ENCODE peak calls at places on chromosomes 6 and 20, in nine cellular contexts. S is right atrium auricular region; P is CD4-positive, alpha-beta T cell; Z is HFFc6; E is esophagus squamous epithelium; O is kidney epithelial cell; D is GM20000; T is left lung; Q is spleen. N is an unnamed sample.
A peak's percentile ranks its signal among the peaks of the same experiment; 100 is the strongest.

GRCh38 chr6:62285612-62286469 is at the start of gene KHDRBS2:
- DNase-seq in E (peak; percentile 59), O (peak; percentile 47), T (peak; percentile 91), P (no peak), S (peak; percentile 74), Q (peak; percentile 95), Z (no peak), D (peak; percentile 87), N (peak; percentile 84)

GRCh38 chr6:1027109-1027794 is 284.6 kb upstream of the FOXQ1 start:
- DNase-seq in P (no peak), S (no peak), O (no peak), D (no peak), Z (peak; percentile 72), E (no peak), T (no peak), Q (no peak), N (no peak)

GRCh38 chr6:38460216-38460615 is 179.5 kb downstream of the BTBD9 start:
- DNase-seq in D (no peak), S (no peak), E (no peak), Z (no peak), P (no peak), Q (no peak), O (no peak), T (no peak), N (no peak)

GRCh38 chr6:132695773-132696172 is 18.1 kb downstream of the VNN1 start:
- DNase-seq in S (no peak), E (no peak), T (no peak), Q (no peak), D (no peak), O (no peak), Z (no peak), P (no peak), N (no peak)

GRCh38 chr6:96562886-96563285 is at the start of gene FHL5:
- DNase-seq in O (no peak), D (no peak), T (no peak), Q (no peak), S (no peak), E (no peak), Z (no peak), P (no peak), N (no peak)

GRCh38 chr20:12788936-12789335 is 219.8 kb upstream of the SPTLC3 start:
- DNase-seq in S (no peak), P (no peak), O (no peak), Z (no peak), T (no peak), Q (no peak), D (no peak), E (no peak), N (no peak)

GRCh38 chr20:51429696-51430095 is 112.8 kb downstream of the NFATC2 start:
- DNase-seq in Q (no peak), O (no peak), P (no peak), D (no peak), S (no peak), T (no peak), E (no peak), Z (no peak), N (no peak)

GRCh38 chr6:44301782-44302564 is 11.2 kb downstream of the AARS2 start:
- DNase-seq in E (no peak), Z (no peak), T (no peak), P (no peak), O (no peak), Q (no peak), S (no peak), D (no peak), N (peak; percentile 29)

GRCh38 chr6:4185846-4186245 is 50.5 kb upstream of the ECI2 start:
- DNase-seq in S (no peak), Q (no peak), E (no peak), D (no peak), Z (no peak), T (no peak), O (no peak), P (no peak), N (no peak)

GRCh38 chr20:11267131-11267761 is 593.4 kb upstream of the JAG1 start:
- DNase-seq in P (no peak), S (peak; percentile 70), D (peak; percentile 68), O (peak; percentile 86), E (no peak), Q (no peak), Z (peak; percentile 77), T (peak; percentile 40), N (no peak)

GRCh38 chr6:141261016-141261671 is 871.6 kb upstream of the GJE1 start:
- DNase-seq in S (no peak), P (no peak), D (no peak), T (no peak), O (no peak), Z (no peak), E (no peak), Q (peak; percentile 67), N (peak; percentile 45)

GRCh38 chr6:151763938-151764680 is 43.4 kb upstream of the ESR1 start:
- DNase-seq in E (no peak), D (peak; percentile 54), P (peak; percentile 11), O (peak; percentile 50), S (peak; percentile 95), Z (peak; percentile 91), Q (peak; percentile 85), T (peak; percentile 93), N (peak; percentile 48)

GRCh38 chr6:4928426-4928825 is 75.4 kb downstream of the RPP40 start:
- DNase-seq in O (peak; percentile 47), E (no peak), S (no peak), Q (no peak), D (no peak), T (no peak), Z (peak; percentile 75), P (no peak), N (no peak)

GRCh38 chr20:25355191-25355590 is 35.4 kb downstream of the ABHD12 start:
- DNase-seq in E (no peak), P (no peak), Q (no peak), T (no peak), D (no peak), Z (no peak), O (no peak), S (no peak), N (no peak)

GRCh38 chr6:152232494-152233151 is 404.5 kb downstream of the SYNE1 start:
- DNase-seq in Q (no peak), S (no peak), T (no peak), D (no peak), O (no peak), Z (peak; percentile 49), E (no peak), P (peak; percentile 5), N (no peak)

GRCh38 chr6:159981171-159981571 is 12.3 kb downstream of the IGF2R start:
- DNase-seq in Q (peak; percentile 76), E (no peak), P (no peak), D (no peak), O (no peak), S (no peak), Z (no peak), T (no peak), N (no peak)

GRCh38 chr6:161091972-161092701 is 100.6 kb downstream of the MAP3K4 start:
- DNase-seq in O (no peak), S (no peak), Q (no peak), Z (peak; percentile 11), P (no peak), D (no peak), E (no peak), T (no peak), N (no peak)

GRCh38 chr6:132247381-132248159 is 153.7 kb downstream of the MOXD1 start:
- DNase-seq in S (no peak), Q (no peak), P (no peak), E (no peak), T (no peak), Z (peak; percentile 1), D (no peak), O (no peak), N (no peak)

GRCh38 chr20:62571667-62572344 is 70.5 kb upstream of the SLCO4A1 start:
- DNase-seq in E (no peak), Z (no peak), O (no peak), T (no peak), D (peak; percentile 70), S (no peak), Q (no peak), P (no peak), N (no peak)

GRCh38 chr6:41371461-41371991 is 36.1 kb downstream of the NCR2 start:
- DNase-seq in Q (peak; percentile 73), P (no peak), Z (peak; percentile 14), T (no peak), O (no peak), E (no peak), D (no peak), S (no peak), N (no peak)
- TF ChIP-seq CTCF in Q (no peak), P (no peak), Z (peak; percentile 39), T (no peak), O (peak; percentile 45), E (no peak), D (no peak), S (peak; percentile 52), N (no peak)

GRCh38 chr6:110876170-110876773 is 1.7 kb downstream of the AMD1 start:
- DNase-seq in T (peak; percentile 92), E (peak; percentile 33), O (peak; percentile 56), D (peak; percentile 73), S (peak; percentile 95), P (peak; percentile 34), Q (peak; percentile 94), Z (peak; percentile 94), N (peak; percentile 91)

GRCh38 chr6:110877154-110877564 is 2.6 kb downstream of the AMD1 start:
- DNase-seq in P (no peak), D (no peak), E (no peak), O (no peak), T (no peak), Z (no peak), S (no peak), Q (no peak), N (no peak)

GRCh38 chr6:110880651-110881050 is 6.1 kb downstream of the AMD1 start:
- DNase-seq in Z (no peak), P (no peak), E (no peak), O (no peak), D (no peak), S (no peak), T (no peak), Q (no peak), N (no peak)

GRCh38 chr6:110877569-110877968 is 3.0 kb downstream of the AMD1 start:
- DNase-seq in Q (no peak), Z (no peak), O (no peak), D (no peak), T (no peak), P (no peak), S (no peak), E (no peak), N (no peak)

GRCh38 chr6:110878751-110879539 is 4.4 kb downstream of the AMD1 start:
- DNase-seq in T (no peak), E (no peak), S (no peak), Z (peak; percentile 35), O (no peak), Q (no peak), P (peak; percentile 11), D (peak; percentile 45), N (no peak)
- TF ChIP-seq CTCF in T (no peak), E (peak; percentile 18), S (peak; percentile 63), Z (peak; percentile 77), O (peak; percentile 69), Q (peak; percentile 44), P (peak; percentile 65), D (peak; percentile 40), N (peak; percentile 58)

GRCh38 chr6:7787137-7787575 is 61.3 kb downstream of the BMP6 start:
- DNase-seq in Z (peak; percentile 39), E (no peak), T (no peak), Q (no peak), S (peak; percentile 63), O (no peak), P (no peak), D (no peak), N (no peak)
- TF ChIP-seq CTCF in Z (no peak), E (no peak), T (no peak), Q (no peak), S (no peak), O (no peak), P (no peak), D (no peak), N (no peak)

GRCh38 chr20:35329435-35330139 is 37.4 kb upstream of the FAM83C start:
- DNase-seq in S (no peak), O (no peak), Q (no peak), E (no peak), P (no peak), T (no peak), D (peak; percentile 37), Z (no peak), N (no peak)
- TF ChIP-seq CTCF in S (peak; percentile 39), O (peak; percentile 60), Q (peak; percentile 31), E (peak; percentile 72), P (peak; percentile 31), T (peak; percentile 38), D (peak; percentile 55), Z (peak; percentile 82), N (peak; percentile 33)